ENCODE peak calls at places on chromosomes 2 and 18, in six cellular contexts. X is activated naive CD4-positive, alpha-beta T cell treated with anti-CD3 and anti-CD28 coated beads, Interleukin-2, amount 50 U/mL, for 72 hours; T is EH; K is CD4-positive, alpha-beta memory T cell; M is NCI-H2081; N is stimulated activated CD4-positive, alpha-beta T cell treated with anti-CD3 and anti-CD28 coated beads, Interleukin-2, amount 100 ng/mL, for 24 hours. F is an unnamed sample.

GRCh38 chr2:10844083-10844482 is 31.5 kb upstream of the PDIA6 start:
- DNase-seq in X (no peak), T (peak), K (no peak), M (no peak), N (no peak), F (peak)

GRCh38 chr18:41504316-41504715 is 450.7 kb upstream of the PIK3C3 start:
- DNase-seq in X (no peak), T (no peak), K (no peak), M (no peak), N (no peak), F (no peak)

GRCh38 chr18:69353023-69353422 is 47.7 kb upstream of the DOK6 start:
- DNase-seq in X (no peak), T (no peak), K (no peak), M (no peak), N (no peak), F (no peak)

GRCh38 chr2:189022002-189022401 is 47.8 kb downstream of the COL3A1 start:
- DNase-seq in X (no peak), T (peak), K (no peak), M (no peak), N (no peak), F (peak)

GRCh38 chr18:55997156-55997561 is 409.2 kb upstream of the TCF4 start:
- DNase-seq in X (no peak), T (peak), K (no peak), M (no peak), N (no peak), F (peak)

GRCh38 chr18:80033181-80034067 is 810 bp upstream of the RBFA start:
- DNase-seq in X (no peak), T (no peak), K (peak), M (no peak), N (no peak), F (peak)

GRCh38 chr2:134289225-134289624 is 35.4 kb downstream of the MGAT5 start:
- DNase-seq in X (peak), T (no peak), K (peak), M (no peak), N (peak), F (no peak)

GRCh38 chr2:137888845-137889244 is 75.4 kb upstream of the HNMT start:
- DNase-seq in X (no peak), T (peak), K (no peak), M (peak), N (peak), F (no peak)

GRCh38 chr2:182887093-182887492 is 20.7 kb upstream of the FRZB start:
- DNase-seq in X (no peak), T (no peak), K (no peak), M (no peak), N (no peak), F (no peak)

GRCh38 chr2:240786871-240787311 is 33.1 kb downstream of the KIF1A start:
- DNase-seq in X (no peak), T (no peak), K (no peak), M (no peak), N (no peak), F (no peak)

GRCh38 chr18:697771-698170 is 14.7 kb downstream of the ENOSF1 start:
- DNase-seq in X (no peak), T (no peak), K (no peak), M (no peak), N (no peak), F (no peak)

GRCh38 chr2:223735659-223736244 is 101.6 kb downstream of the AP1S3 start:
- DNase-seq in X (no peak), T (peak), K (no peak), M (no peak), N (no peak), F (peak)

GRCh38 chr2:25218134-25218533 is 49.8 kb upstream of the POMC start:
- DNase-seq in X (no peak), T (no peak), K (no peak), M (no peak), N (no peak), F (no peak)

GRCh38 chr2:96374211-96374951 is 38.8 kb downstream of the NCAPH start:
- DNase-seq in X (no peak), T (peak), K (no peak), M (peak), N (no peak), F (no peak)

GRCh38 chr2:20135631-20136050 is 84.2 kb upstream of the LAPTM4A start:
- DNase-seq in X (peak), T (peak), K (no peak), M (no peak), N (peak), F (peak)

GRCh38 chr2:72271766-72272615 is 124.3 kb upstream of the CYP26B1 start:
- DNase-seq in X (no peak), T (no peak), K (no peak), M (no peak), N (no peak), F (no peak)

GRCh38 chr2:232687382-232688160 is 9.6 kb upstream of the GIGYF2 start:
- DNase-seq in X (no peak), T (no peak), K (no peak), M (no peak), N (no peak), F (no peak)

GRCh38 chr2:184006998-184007397 is 591.3 kb upstream of the ZNF804A start:
- DNase-seq in X (no peak), T (no peak), K (no peak), M (no peak), N (no peak), F (no peak)

GRCh38 chr2:215068399-215068798 is 70.0 kb downstream of the ABCA12 start:
- DNase-seq in X (no peak), T (no peak), K (no peak), M (no peak), N (no peak), F (no peak)

GRCh38 chr2:130808482-130809268 is 28.0 kb upstream of the ARHGEF4 start:
- DNase-seq in X (no peak), T (peak), K (no peak), M (no peak), N (no peak), F (no peak)

GRCh38 chr18:505483-506122 is 5.1 kb upstream of the COLEC12 start:
- DNase-seq in X (no peak), T (peak), K (no peak), M (no peak), N (no peak), F (no peak)

GRCh38 chr2:142682528-142682927 is 194.9 kb upstream of the KYNU start:
- DNase-seq in X (no peak), T (peak), K (no peak), M (no peak), N (no peak), F (peak)

GRCh38 chr2:112705576-112705975 is 15.2 kb upstream of the NT5DC4 start:
- DNase-seq in X (no peak), T (peak), K (no peak), M (no peak), N (no peak), F (no peak)

GRCh38 chr2:108244667-108245414 is 5.1 kb downstream of the SULT1C3 start:
- DNase-seq in X (no peak), T (no peak), K (no peak), M (no peak), N (no peak), F (no peak)

GRCh38 chr18:57210101-57210661 is 63.3 kb downstream of the BOD1L2 start:
- DNase-seq in X (no peak), T (peak), K (no peak), M (peak), N (no peak), F (peak)

GRCh38 chr2:143954208-143954607 is 565.7 kb downstream of the ZEB2 start:
- DNase-seq in X (no peak), T (peak), K (no peak), M (no peak), N (no peak), F (peak)

GRCh38 chr2:233359823-233360222 is 5.5 kb downstream of the DGKD start:
- DNase-seq in X (no peak), T (no peak), K (no peak), M (no peak), N (no peak), F (no peak)

F was measured in AG10803.